ENCODE peak calls at places on chromosomes 12 and 14, in five cellular contexts. P is ELF-1, L is GM03348, V is right cardiac atrium, H is psoas muscle. U is an unnamed sample.

GRCh38 chr14:95549656-95550585 is 15.1 kb downstream of the GLRX5 start:
- DNase-seq in P (peak), L (no peak), V (peak), H (no peak), U (no peak)

GRCh38 chr12:56593909-56594621 is 36.1 kb downstream of the BAZ2A start:
- DNase-seq in L (peak), P (peak), H (peak), V (peak), U (no peak)

GRCh38 chr14:65156568-65157366 is 54.5 kb upstream of the MAX start:
- DNase-seq in P (peak), H (peak), V (peak), L (peak), U (no peak)

GRCh38 chr12:53325539-53326061 is 4.2 kb upstream of the AAAS start:
- DNase-seq in V (peak), H (peak), P (peak), L (peak), U (peak)

GRCh38 chr12:95796982-95797289 is 6.4 kb upstream of the NTN4 start:
- DNase-seq in H (no peak), V (no peak), P (no peak), L (no peak), U (no peak)

GRCh38 chr12:112820796-112821195 is 29.2 kb downstream of the RPH3A start:
- DNase-seq in V (no peak), H (no peak), L (no peak), P (no peak), U (no peak)

GRCh38 chr14:59427653-59428578 is 37.3 kb downstream of the GPR135 start:
- DNase-seq in H (peak), V (peak), P (no peak), L (no peak), U (peak)

GRCh38 chr12:47317182-47317915 is 237.6 kb upstream of the AMIGO2 start:
- DNase-seq in V (no peak), H (no peak), P (no peak), L (no peak), U (no peak)

GRCh38 chr12:42750356-42750755 is 160.8 kb upstream of the PRICKLE1 start:
- DNase-seq in H (no peak), V (no peak), L (no peak), P (no peak), U (no peak)

GRCh38 chr12:48903363-48903981 is 21.8 kb downstream of the FKBP11 start:
- DNase-seq in V (no peak), H (no peak), L (no peak), P (no peak), U (no peak)

GRCh38 chr14:50527970-50528369 is 4.4 kb downstream of the MAP4K5 start:
- DNase-seq in L (peak), V (no peak), P (no peak), H (no peak), U (no peak)

GRCh38 chr12:44589697-44590096 is 286.4 kb downstream of the NELL2 start:
- DNase-seq in L (no peak), H (no peak), P (no peak), V (no peak), U (no peak)

GRCh38 chr14:91115986-91116385 is 2.1 kb downstream of the DGLUCY start:
- DNase-seq in L (no peak), V (no peak), H (no peak), P (no peak), U (no peak)

GRCh38 chr14:35155962-35156361 is 33.6 kb downstream of the PRORP start:
- DNase-seq in P (no peak), L (peak), H (no peak), V (no peak), U (no peak)

GRCh38 chr12:120983759-120984158 is 5.4 kb downstream of the HNF1A start:
- DNase-seq in L (no peak), H (no peak), V (no peak), P (no peak), U (no peak)

GRCh38 chr12:57864811-57865751 is 18.6 kb upstream of the CTDSP2 start:
- DNase-seq in P (peak), V (peak), H (peak), L (peak), U (no peak)

GRCh38 chr12:42236017-42236416 is 2.0 kb downstream of the YAF2 start:
- DNase-seq in L (no peak), H (no peak), P (no peak), V (no peak), U (no peak)

GRCh38 chr12:25960926-25961325 is 2.4 kb downstream of the RASSF8 start:
- DNase-seq in H (no peak), L (no peak), V (no peak), P (no peak), U (no peak)

GRCh38 chr12:89451876-89452275 is 72.7 kb downstream of the GALNT4 start:
- DNase-seq in H (peak), V (peak), L (peak), P (peak), U (no peak)

GRCh38 chr14:106694638-106695393 is 1168.4 kb downstream of the TMEM121 start:
- DNase-seq in V (peak), H (no peak), P (no peak), L (no peak), U (no peak)

GRCh38 chr14:101781240-101782061 is 19.9 kb downstream of the PPP2R5C start:
- DNase-seq in L (peak), V (peak), H (no peak), P (peak), U (no peak)

GRCh38 chr12:26963413-26963812 is 25.1 kb downstream of the FGFR1OP2 start:
- DNase-seq in V (no peak), H (no peak), P (no peak), L (no peak), U (no peak)

GRCh38 chr12:130438243-130438620 is 100.5 kb downstream of the PIWIL1 start:
- DNase-seq in V (no peak), L (no peak), H (no peak), P (no peak), U (no peak)

GRCh38 chr12:130506844-130507243 is 169.2 kb downstream of the PIWIL1 start:
- DNase-seq in P (no peak), V (no peak), H (no peak), L (no peak), U (no peak)

GRCh38 chr12:12072064-12072760 is 1.5 kb downstream of the BCL2L14 start:
- DNase-seq in P (no peak), V (no peak), H (no peak), L (no peak), U (no peak)